ENCODE peak calls at places on chromosomes 13 and 19, in six cellular contexts. P, B, M, R, G and Z are unnamed samples.

GRCh38 chr19:50205681-50206138 is 2.3 kb downstream of the MYH14 start:
- DNase-seq in P (no peak), B (no peak), M (no peak), R (no peak), G (no peak), Z (no peak)

GRCh38 chr19:52028780-52029123 is 573 bp upstream of the ZNF614 start:
- DNase-seq in P (no peak), B (no peak), M (no peak), R (no peak), G (no peak), Z (no peak)

GRCh38 chr13:106573279-106573831 is 5.4 kb upstream of the ARGLU1 start:
- DNase-seq in P (no peak), B (no peak), M (no peak), R (no peak), G (no peak), Z (no peak)

GRCh38 chr19:42440357-42441046 is 2.2 kb downstream of the CXCL17 start:
- DNase-seq in P (no peak), B (peak; percentile 82), M (peak; percentile 87), R (peak; percentile 57), G (peak; percentile 63), Z (peak; percentile 65)

GRCh38 chr19:17405250-17406038 is at the start of gene BST2:
- DNase-seq in P (peak; percentile 87), B (peak; percentile 77), M (no peak), R (peak; percentile 93), G (peak; percentile 84), Z (peak; percentile 94)

GRCh38 chr19:43664008-43664407 is 6.0 kb downstream of the PLAUR start:
- DNase-seq in P (peak; percentile 35), B (no peak), M (no peak), R (no peak), G (peak; percentile 72), Z (peak; percentile 40)

GRCh38 chr13:29174093-29174492 is 354.0 kb downstream of the MTUS2 start:
- DNase-seq in P (no peak), B (no peak), M (no peak), R (no peak), G (no peak), Z (no peak)

GRCh38 chr19:1401138-1401888 is at the start of gene GAMT:
- DNase-seq in P (no peak), B (peak; percentile 89), M (no peak), R (no peak), G (peak; percentile 48), Z (peak; percentile 33)

GRCh38 chr19:8423821-8424223 is 10.7 kb downstream of the MARCHF2 start:
- DNase-seq in P (no peak), B (peak; percentile 78), M (peak; percentile 93), R (peak; percentile 93), G (peak; percentile 96), Z (peak; percentile 93)

GRCh38 chr13:40026174-40026585 is 370.7 kb downstream of the COG6 start:
- DNase-seq in P (peak; percentile 100), B (no peak), M (no peak), R (no peak), G (no peak), Z (no peak)

GRCh38 chr19:7871530-7872305 is 2.5 kb downstream of the PRR36 start:
- DNase-seq in P (peak; percentile 38), B (peak; percentile 75), M (peak; percentile 96), R (peak; percentile 83), G (peak; percentile 71), Z (peak; percentile 95)

GRCh38 chr13:113990321-113990837 is 16.5 kb upstream of the C13orf46 start:
- DNase-seq in P (no peak), B (no peak), M (no peak), R (no peak), G (no peak), Z (no peak)

GRCh38 chr13:113991676-113992179 is 17.9 kb upstream of the C13orf46 start:
- DNase-seq in P (no peak), B (no peak), M (no peak), R (no peak), G (no peak), Z (no peak)

GRCh38 chr13:113991191-113991669 is 17.4 kb upstream of the C13orf46 start:
- DNase-seq in P (no peak), B (no peak), M (no peak), R (no peak), G (no peak), Z (no peak)

GRCh38 chr13:113992276-113993005 is 18.6 kb upstream of the C13orf46 start:
- DNase-seq in P (no peak), B (no peak), M (no peak), R (no peak), G (no peak), Z (no peak)

GRCh38 chr13:113989585-113990300 is 15.9 kb upstream of the C13orf46 start:
- DNase-seq in P (no peak), B (no peak), M (no peak), R (no peak), G (no peak), Z (peak; percentile 47)
- TF ChIP-seq MYC in P (no peak), B (no peak), M (no peak), R (no peak), G (no peak), Z (no peak)

GRCh38 chr19:29525901-29526729 is at the start of gene VSTM2B:
- DNase-seq in P (no peak), B (peak; percentile 36), M (no peak), R (no peak), G (no peak), Z (no peak)

GRCh38 chr19:29524201-29524911 is 1.4 kb upstream of the VSTM2B start:
- DNase-seq in P (no peak), B (no peak), M (no peak), R (no peak), G (no peak), Z (no peak)

GRCh38 chr19:29526730-29527499 is 1.1 kb downstream of the VSTM2B start:
- DNase-seq in P (no peak), B (peak; percentile 36), M (peak; percentile 36), R (no peak), G (no peak), Z (peak; percentile 26)

GRCh38 chr19:29523568-29523967 is 2.2 kb upstream of the VSTM2B start:
- DNase-seq in P (no peak), B (no peak), M (no peak), R (no peak), G (no peak), Z (no peak)

GRCh38 chr19:29524912-29525870 is 603 bp upstream of the VSTM2B start:
- DNase-seq in P (no peak), B (no peak), M (no peak), R (no peak), G (no peak), Z (no peak)
- TF ChIP-seq MYC in P (no peak), B (no peak), M (no peak), R (no peak), G (no peak), Z (no peak)

GRCh38 chr19:56718231-56718630 is 46.7 kb upstream of the ZNF835 start:
- DNase-seq in P (no peak), B (no peak), M (no peak), R (no peak), G (no peak), Z (peak; percentile 6)
- TF ChIP-seq MYC in P (no peak), B (no peak), M (no peak), R (no peak), G (no peak), Z (no peak)

DNA sequence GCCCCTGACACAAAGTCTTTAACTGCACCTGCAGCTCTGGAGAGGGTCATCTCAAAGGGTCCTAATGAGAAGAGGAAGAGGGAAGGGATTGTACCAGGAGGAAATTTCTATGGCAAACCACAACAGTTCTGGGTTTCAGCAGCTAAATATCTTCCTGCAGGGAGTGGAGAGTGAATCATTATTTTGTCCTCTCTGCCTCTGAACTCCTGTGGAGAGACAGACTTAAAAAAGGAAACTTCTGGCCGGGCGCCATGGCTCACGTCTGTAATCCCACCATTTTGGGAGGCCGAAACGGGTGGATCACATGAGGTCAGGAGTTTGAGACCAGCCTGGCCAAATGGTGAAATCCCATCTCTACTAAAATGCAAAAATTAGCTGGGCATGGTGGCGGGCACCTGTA is 16.9 kb upstream of the C1QTNF9 start:
- DNase-seq in P (no peak), B (no peak), M (no peak), R (no peak), G (no peak), Z (no peak)
- TF ChIP-seq MYC in P (no peak), B (no peak), M (no peak), R (no peak), G (no peak), Z (no peak)